ENCODE peak calls at places on chromosomes 13 and 19, in six cellular contexts. D, V, Q, W, G and M are unnamed samples.

GRCh38 chr13:40273173-40274000 is 393.1 kb downstream of the FOXO1 start:
- DNase-seq in Q (no peak), D (no peak), W (no peak), V (no peak), G (no peak), M (no peak)

GRCh38 chr19:49020931-49021895 is 2.9 kb downstream of the CGB3 start:
- DNase-seq in Q (peak), W (no peak), G (no peak), D (no peak), V (peak), M (peak)

GRCh38 chr13:77267362-77267761 is 59.5 kb downstream of the MYCBP2 start:
- DNase-seq in G (no peak), W (no peak), D (no peak), Q (no peak), V (peak), M (peak)

GRCh38 chr19:40302224-40303011 is 17.3 kb upstream of the AKT2 start:
- DNase-seq in W (no peak), Q (no peak), D (no peak), G (no peak), V (no peak), M (no peak)

GRCh38 chr13:81395368-81395767 is 1054.4 kb upstream of the SPRY2 start:
- DNase-seq in V (no peak), G (no peak), Q (peak), D (no peak), W (no peak), M (no peak)

GRCh38 chr19:50629801-50630200 is 9.9 kb downstream of the SYT3 start:
- DNase-seq in Q (no peak), W (no peak), V (no peak), D (no peak), G (no peak), M (no peak)

GRCh38 chr19:2613507-2614295 is 88.8 kb downstream of the GNG7 start:
- DNase-seq in Q (peak), G (peak), V (peak), D (peak), W (no peak), M (peak)

GRCh38 chr13:29369060-29369743 is 226.3 kb downstream of the SLC7A1 start:
- DNase-seq in G (peak), W (no peak), Q (peak), V (peak), D (no peak), M (peak)

GRCh38 chr19:50328257-50329145 is 676 bp downstream of the KCNC3 start:
- DNase-seq in G (no peak), Q (peak), D (peak), W (no peak), V (peak), M (no peak)

GRCh38 chr13:97125051-97125809 is 96.9 kb upstream of the MBNL2 start:
- DNase-seq in G (no peak), D (no peak), V (peak), W (no peak), Q (peak), M (peak)

GRCh38 chr13:25743426-25743825 is 308.4 kb downstream of the SHISA2 start:
- DNase-seq in W (no peak), D (no peak), V (no peak), G (no peak), Q (no peak), M (no peak)

GRCh38 chr19:1470864-1471513 is 8.0 kb downstream of the C19orf25 start:
- DNase-seq in V (no peak), G (no peak), Q (peak), D (peak), W (no peak), M (no peak)

GRCh38 chr13:109383683-109384082 is 402.7 kb downstream of the IRS2 start:
- DNase-seq in G (no peak), V (peak), Q (no peak), D (no peak), W (peak), M (peak)

GRCh38 chr19:2171349-2172145 is 7.8 kb downstream of the DOT1L start:
- DNase-seq in V (peak), D (no peak), Q (peak), G (peak), W (no peak), M (peak)

GRCh38 chr19:49746206-49746958 is 16.7 kb downstream of the TSKS start:
- DNase-seq in V (peak), G (peak), Q (no peak), W (no peak), D (no peak), M (peak)

GRCh38 chr13:105878119-105878518 is 657.3 kb downstream of the EFNB2 start:
- DNase-seq in V (no peak), W (no peak), Q (no peak), G (no peak), D (no peak), M (no peak)

GRCh38 chr13:45691251-45691650 is 10.9 kb upstream of the CBY2 start:
- DNase-seq in V (no peak), D (no peak), W (no peak), Q (no peak), G (no peak), M (no peak)

GRCh38 chr13:52644108-52644507 is 1.9 kb downstream of the HNRNPA1L2 start:
- DNase-seq in G (no peak), W (no peak), D (no peak), Q (no peak), V (peak), M (peak)

GRCh38 chr19:50557009-50557613 is 11.1 kb downstream of the LRRC4B start:
- DNase-seq in D (no peak), V (no peak), G (no peak), W (no peak), Q (no peak), M (no peak)

GRCh38 chr19:31534231-31534630 is 185.0 kb upstream of the TSHZ3 start:
- DNase-seq in D (no peak), V (no peak), W (no peak), G (no peak), Q (no peak), M (no peak)